ENCODE peak calls at places on chromosome X, in nine cellular contexts. X is AG10803, D is AG04449, N is aorta, E is foreskin fibroblast, J is choroid plexus epithelial cell, Y is fibroblast of the aortic adventitia, C is GM12865, V is mucosa of descending colon. U is an unnamed sample.

GRCh38 chrX:69507500-69507789 is 3.3 kb downstream of the NALF2 start:
- DNase-seq in N (no peak), J (no peak), V (no peak), D (no peak), E (no peak), C (no peak), X (no peak), Y (no peak), U (no peak)

GRCh38 chrX:120790118-120790517 is 85.5 kb downstream of the CT47B1 start:
- DNase-seq in Y (peak), E (peak), X (peak), N (no peak), C (peak), J (peak), D (no peak), V (no peak), U (no peak)

GRCh38 chrX:47618923-47619485 is 653 bp downstream of the SYN1 start:
- DNase-seq in X (no peak), C (no peak), J (no peak), D (no peak), V (no peak), Y (no peak), N (no peak), E (no peak), U (no peak)

GRCh38 chrX:71058116-71058515 is 10.0 kb downstream of the SNX12 start:
- DNase-seq in Y (no peak), D (no peak), J (no peak), V (no peak), X (no peak), N (no peak), C (no peak), E (no peak), U (no peak)

GRCh38 chrX:145825896-145826295 is 8.3 kb downstream of the SLITRK2 start:
- DNase-seq in E (no peak), Y (no peak), J (peak), X (no peak), N (no peak), D (no peak), C (peak), V (no peak), U (no peak)

GRCh38 chrX:46268429-46268828 is 276.8 kb downstream of the ZNF674 start:
- DNase-seq in J (peak), D (no peak), C (no peak), X (no peak), N (no peak), E (peak), V (no peak), Y (peak), U (no peak)

GRCh38 chrX:19019996-19020395 is 36.1 kb upstream of the PHKA2 start:
- DNase-seq in X (no peak), N (no peak), D (no peak), Y (no peak), J (peak), V (no peak), C (no peak), E (no peak), U (no peak)

GRCh38 chrX:141652315-141652714 is 46.2 kb downstream of the SPANXD start:
- DNase-seq in C (no peak), N (no peak), Y (peak), X (no peak), E (no peak), D (no peak), J (no peak), V (no peak), U (no peak)

GRCh38 chrX:13990126-13990525 is 39.6 kb downstream of the GEMIN8 start:
- DNase-seq in V (no peak), C (no peak), J (no peak), Y (no peak), N (no peak), X (no peak), D (no peak), E (peak), U (no peak)

GRCh38 chrX:18931972-18932371 is 51.9 kb downstream of the PHKA2 start:
- DNase-seq in X (peak), J (peak), C (peak), V (no peak), N (no peak), Y (peak), E (peak), D (no peak), U (no peak)

GRCh38 chrX:2608638-2609430 is 82.3 kb upstream of the CD99 start:
- DNase-seq in X (peak), Y (peak), D (no peak), N (peak), J (peak), C (peak), E (peak), V (peak), U (peak)

GRCh38 chrX:15761564-15762191 is 23.6 kb downstream of the CA5B start:
- DNase-seq in E (peak), X (peak), D (no peak), V (no peak), Y (peak), C (peak), N (no peak), J (peak), U (no peak)

GRCh38 chrX:55039471-55039870 is 8.7 kb upstream of the ALAS2 start:
- DNase-seq in N (no peak), V (no peak), X (peak), D (no peak), C (no peak), Y (no peak), J (no peak), E (no peak), U (no peak)

GRCh38 chrX:65516756-65517155 is 17.8 kb downstream of the LAS1L start:
- DNase-seq in D (no peak), X (no peak), Y (no peak), J (no peak), N (no peak), V (no peak), E (no peak), C (no peak), U (no peak)

GRCh38 chrX:10570601-10571000 is 49.8 kb downstream of the MID1 start:
- DNase-seq in X (no peak), Y (peak), E (no peak), C (no peak), J (peak), V (no peak), D (no peak), N (no peak), U (no peak)

GRCh38 chrX:20063716-20064351 is 52.9 kb downstream of the MAP7D2 start:
- DNase-seq in Y (no peak), X (no peak), D (no peak), J (no peak), N (no peak), C (peak), E (peak), V (no peak), U (no peak)

GRCh38 chrX:6693051-6693450 is 158.1 kb upstream of the VCX3A start:
- DNase-seq in C (no peak), J (no peak), E (no peak), V (no peak), N (no peak), X (no peak), D (no peak), Y (no peak), U (no peak)

GRCh38 chrX:50483283-50483682 is 12.7 kb upstream of the DGKK start:
- DNase-seq in N (no peak), C (no peak), V (no peak), X (no peak), Y (no peak), E (no peak), D (no peak), J (no peak), U (no peak)

GRCh38 chrX:52216541-52216940 is 31.9 kb downstream of the MAGED4 start:
- DNase-seq in N (peak), D (no peak), X (no peak), E (no peak), C (no peak), Y (no peak), V (no peak), J (no peak), U (no peak)

GRCh38 chrX:20254712-20255299 is 11.9 kb downstream of the RPS6KA3 start:
- DNase-seq in V (no peak), Y (peak), J (peak), E (peak), C (no peak), N (no peak), X (peak), D (no peak), U (no peak)

GRCh38 chrX:23792861-23793553 is 10.0 kb downstream of the SAT1 start:
- DNase-seq in V (no peak), C (no peak), D (no peak), N (no peak), E (no peak), Y (no peak), J (peak), X (no peak), U (no peak)

GRCh38 chrX:136616987-136617685 is 30.8 kb upstream of the CD40LG start:
- DNase-seq in E (no peak), C (peak), Y (no peak), X (no peak), J (no peak), D (no peak), N (no peak), V (no peak), U (no peak)

GRCh38 chrX:41381685-41382084 is 47.7 kb downstream of the DDX3X start:
- DNase-seq in J (peak), E (peak), C (no peak), D (peak), X (peak), N (no peak), V (peak), Y (peak), U (peak)

GRCh38 chrX:136999021-136999420 is 34.8 kb downstream of the GPR101 start:
- DNase-seq in X (peak), Y (peak), C (no peak), V (no peak), E (no peak), N (no peak), D (no peak), J (no peak), U (no peak)

GRCh38 chrX:112094729-112095128 is 12.2 kb upstream of the TRPC5 start:
- DNase-seq in V (no peak), X (no peak), D (no peak), N (no peak), C (no peak), J (no peak), Y (no peak), E (no peak), U (no peak)

GRCh38 chrX:19902110-19902509 is 14.7 kb upstream of the SH3KBP1 start:
- DNase-seq in V (no peak), C (no peak), D (no peak), E (peak), X (peak), Y (peak), N (no peak), J (peak), U (peak)

GRCh38 chrX:106802388-106803275 is at the start of gene TBC1D8B:
- DNase-seq in D (peak), J (peak), X (peak), Y (peak), V (peak), E (peak), C (peak), N (peak), U (peak)

GRCh38 chrX:47958943-47959342 is 44.8 kb downstream of the ZNF182 start:
- DNase-seq in D (no peak), J (peak), X (no peak), C (no peak), V (no peak), Y (no peak), E (peak), N (no peak), U (no peak)

GRCh38 chrX:139826065-139827044 is 106.5 kb downstream of the ATP11C start:
- DNase-seq in E (peak), V (no peak), X (peak), N (no peak), Y (peak), C (no peak), J (peak), D (peak), U (no peak)

GRCh38 chrX:135050603-135051002 is 1.3 kb downstream of the RTL8A start:
- DNase-seq in C (no peak), Y (no peak), V (no peak), N (no peak), D (no peak), J (no peak), X (no peak), E (no peak), U (no peak)
- H3K4me3 ChIP-seq in C (no peak), Y (peak), V (no peak), N (peak), D (peak), J (peak), X (peak), E (peak), U (peak)

GRCh38 chrX:125203379-125203736 is 116.3 kb upstream of the TEX13C start:
- DNase-seq in J (no peak), X (no peak), N (peak), D (no peak), C (no peak), Y (no peak), V (no peak), E (no peak), U (no peak)
- H3K4me3 ChIP-seq in J (no peak), X (no peak), N (no peak), D (no peak), C (no peak), Y (no peak), V (no peak), E (no peak), U (peak)

GRCh38 chrX:79147477-79147876 is 3.0 kb downstream of the GPR174 start:
- DNase-seq in Y (no peak), X (no peak), J (no peak), E (no peak), N (no peak), C (peak), D (no peak), V (no peak), U (no peak)

GRCh38 chrX:79146552-79147390 is 2.3 kb downstream of the GPR174 start:
- DNase-seq in D (no peak), C (peak), X (no peak), V (no peak), Y (no peak), J (no peak), E (no peak), N (no peak), U (no peak)
- H3K4me3 ChIP-seq in D (no peak), C (peak), X (no peak), V (no peak), Y (no peak), J (no peak), E (no peak), N (no peak), U (no peak)

DNA sequence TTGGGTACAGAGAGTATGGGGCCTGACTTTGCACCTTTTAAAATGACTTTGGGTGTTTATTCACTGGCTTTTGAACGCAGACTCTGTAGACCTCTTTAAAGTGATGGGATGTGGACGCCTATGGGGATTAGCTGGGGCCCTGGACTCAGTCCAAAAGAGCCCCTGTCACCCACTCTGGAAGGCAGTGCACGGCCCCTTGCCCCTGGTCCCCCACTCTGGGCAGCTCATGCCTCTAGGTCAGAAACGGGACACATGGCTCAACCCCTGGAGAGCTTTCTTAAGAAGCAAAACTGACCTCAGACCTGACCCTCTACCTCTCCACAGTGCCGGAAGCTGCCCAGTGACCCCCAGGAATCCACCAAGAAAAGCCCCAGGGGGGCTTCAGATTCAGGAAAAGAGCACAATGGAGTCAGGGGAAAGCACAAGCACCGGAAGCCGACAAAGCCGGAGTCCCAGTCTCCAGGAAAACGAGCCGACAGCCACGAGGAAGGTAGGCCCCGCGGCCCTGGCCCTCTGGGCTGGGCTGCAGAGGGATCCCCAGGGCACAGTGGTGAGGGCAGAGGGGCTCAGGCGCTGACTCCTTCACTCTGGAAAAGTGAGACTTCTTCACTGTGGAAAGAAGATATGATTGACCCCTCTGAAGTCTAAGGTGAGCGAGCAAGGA is 38.4 kb downstream of the BCORL1 start:
- DNase-seq in Y (no peak), X (no peak), D (no peak), V (no peak), C (no peak), N (peak), J (no peak), E (no peak), U (no peak)
- H3K4me3 ChIP-seq in Y (no peak), X (no peak), D (no peak), V (no peak), C (no peak), N (no peak), J (no peak), E (no peak), U (no peak)

U was measured in skeletal muscle cell.